ENCODE peak calls at places on chromosomes 16 and 17, in eight cellular contexts. S, H, T, B, G, J, N and D are unnamed samples.

GRCh38 chr16:4426722-4427372 is 1.2 kb downstream of the DNAJA3 start:
- DNase-seq in J (no peak), B (no peak), T (no peak), G (no peak), H (no peak), S (no peak), N (no peak), D (no peak)

GRCh38 chr17:60094754-60095153 is 16.0 kb upstream of the HEATR6 start:
- DNase-seq in S (no peak), B (no peak), G (no peak), T (no peak), N (no peak), H (no peak), J (no peak), D (no peak)

GRCh38 chr17:56142325-56142724 is 10.9 kb upstream of the ANKFN1 start:
- DNase-seq in J (no peak), N (peak; percentile 26), H (no peak), S (peak; percentile 6), T (no peak), G (no peak), B (no peak), D (no peak)

GRCh38 chr17:72151565-72152391 is 31.0 kb downstream of the SOX9 start:
- DNase-seq in B (peak; percentile 86), S (peak; percentile 58), J (peak; percentile 67), G (peak; percentile 76), N (peak; percentile 25), H (peak; percentile 99), T (no peak), D (peak; percentile 88)

GRCh38 chr17:82064433-82065192 is 991 bp downstream of the DUS1L start:
- DNase-seq in B (peak; percentile 24), S (peak; percentile 44), T (no peak), J (no peak), G (no peak), H (no peak), N (no peak), D (no peak)

GRCh38 chr16:24539850-24540484 is 601 bp downstream of the RBBP6 start:
- DNase-seq in B (peak; percentile 74), N (no peak), H (no peak), S (peak; percentile 69), J (peak; percentile 88), T (peak; percentile 73), G (peak; percentile 90), D (peak; percentile 61)

GRCh38 chr17:71063127-71063526 is 893.8 kb downstream of the KCNJ2 start:
- DNase-seq in B (no peak), G (no peak), J (no peak), H (no peak), S (no peak), N (no peak), T (no peak), D (no peak)

GRCh38 chr16:87371261-87371866 is 12.2 kb downstream of the FBXO31 start:
- DNase-seq in B (peak; percentile 36), S (no peak), N (no peak), H (no peak), J (no peak), T (no peak), G (no peak), D (no peak)

GRCh38 chr17:72125226-72125651 is 4.4 kb downstream of the SOX9 start:
- DNase-seq in J (no peak), G (no peak), S (no peak), B (no peak), T (no peak), N (no peak), H (no peak), D (peak; percentile 34)

GRCh38 chr17:80616705-80617104 is 72.1 kb downstream of the RPTOR start:
- DNase-seq in N (no peak), H (no peak), B (no peak), G (no peak), S (no peak), T (no peak), J (no peak), D (no peak)

GRCh38 chr17:80618304-80618703 is 73.7 kb downstream of the RPTOR start:
- DNase-seq in N (no peak), H (no peak), S (no peak), B (no peak), G (no peak), T (no peak), J (no peak), D (no peak)

GRCh38 chr17:80622170-80622466 is 77.5 kb downstream of the RPTOR start:
- DNase-seq in G (no peak), S (no peak), H (no peak), J (no peak), B (no peak), N (no peak), T (no peak), D (no peak)

GRCh38 chr17:80621335-80622169 is 76.9 kb downstream of the RPTOR start:
- DNase-seq in S (no peak), H (no peak), B (no peak), J (no peak), N (no peak), T (no peak), G (no peak), D (no peak)

GRCh38 chr17:80619535-80620235 is 75.0 kb downstream of the RPTOR start:
- DNase-seq in S (no peak), G (no peak), J (no peak), N (no peak), H (peak; percentile 69), B (no peak), T (no peak), D (no peak)
- TF ChIP-seq CTCF in S (no peak), G (no peak), J (no peak), N (no peak), H (no peak), B (no peak), T (no peak), D (no peak)

GRCh38 chr16:23058576-23058975 is 90.7 kb downstream of the USP31 start:
- DNase-seq in B (no peak), J (no peak), S (no peak), G (no peak), H (no peak), N (no peak), T (no peak), D (no peak)
- H3K4me3 ChIP-seq in B (no peak overlapping the region), J (no peak overlapping the region), S (no peak overlapping the region), G (no peak overlapping the region), H (no peak overlapping the region), N (no peak overlapping the region), T (no peak overlapping the region), D (no peak overlapping the region)

DNA sequence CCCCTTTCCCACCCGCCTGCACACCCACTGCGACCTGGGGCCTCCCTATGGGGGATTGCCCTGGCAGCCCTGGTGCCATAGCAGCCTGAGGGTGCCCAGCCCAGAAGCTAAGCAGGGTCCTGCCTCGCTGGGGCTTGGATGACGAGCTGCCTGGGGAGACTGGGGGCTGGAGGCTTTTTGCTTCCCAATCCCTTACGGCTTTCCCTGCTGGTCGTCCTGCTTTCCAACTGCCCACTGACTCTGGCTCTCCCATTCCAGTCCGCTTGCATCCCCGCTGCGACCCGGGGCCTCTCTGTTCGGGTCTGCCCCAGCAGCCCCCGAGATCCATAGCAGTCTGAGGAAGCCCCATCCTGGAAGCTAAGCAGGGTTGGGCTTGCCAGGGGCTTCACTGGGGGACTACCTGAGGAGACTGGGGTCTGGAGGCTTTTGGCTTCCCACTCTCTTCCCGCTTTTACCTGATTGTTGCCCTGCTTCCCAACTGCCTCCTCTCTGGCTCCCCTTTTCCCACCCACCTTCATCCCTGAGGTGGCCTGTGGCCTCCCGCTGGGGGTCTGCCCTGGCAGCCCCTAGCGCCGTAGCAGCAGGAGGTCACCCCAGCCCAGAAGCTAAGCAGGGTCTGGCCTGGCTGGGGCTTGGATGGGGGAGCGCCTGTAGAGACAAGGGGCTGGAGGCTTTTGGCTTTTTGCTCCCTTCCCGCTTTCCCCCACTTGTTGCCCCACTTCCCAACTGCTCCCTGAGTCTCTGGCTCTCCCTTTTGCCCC is 2292.8 kb downstream of the TP53TG3F start:
- DNase-seq in G (peak; percentile 45), B (no peak), N (no peak), J (no peak), H (no peak), T (no peak), S (no peak), D (no peak)
- H3K9me3 ChIP-seq in G (peaks cover 3% of the 10 kb centered on the region), B (no peaks in the 10 kb centered on the region), N (no peaks in the 10 kb centered on the region), J (no peaks in the 10 kb centered on the region), H (no peaks in the 10 kb centered on the region), T (peaks cover 12% of the 10 kb centered on the region), S (no peaks in the 10 kb centered on the region), D (no peaks in the 10 kb centered on the region)

GRCh38 chr16:78375055-78375679 is 275.7 kb downstream of the WWOX start:
- DNase-seq in J (no peak), G (no peak), N (no peak), B (no peak), S (no peak), H (no peak), T (no peak), D (no peak)

GRCh38 chr16:78381060-78381459 is 281.6 kb downstream of the WWOX start:
- DNase-seq in J (no peak), N (no peak), B (no peak), S (no peak), T (no peak), G (no peak), H (no peak), D (no peak)

GRCh38 chr16:78372302-78372701 is 272.8 kb downstream of the WWOX start:
- DNase-seq in J (no peak), T (no peak), S (no peak), B (no peak), H (no peak), N (no peak), G (no peak), D (no peak)

GRCh38 chr16:78377312-78377711 is 277.9 kb downstream of the WWOX start:
- DNase-seq in S (no peak), H (no peak), G (no peak), N (no peak), T (no peak), B (no peak), J (no peak), D (no peak)

GRCh38 chr16:78376452-78376851 is 277.0 kb downstream of the WWOX start:
- DNase-seq in G (no peak), B (no peak), N (no peak), T (no peak), H (no peak), J (no peak), S (no peak), D (no peak)
- TF ChIP-seq CTCF in G (no peak), B (no peak), N (no peak), T (no peak), H (no peak), J (no peak), S (no peak), D (no peak)